ENCODE peak calls at places on chromosome 21, in eight cellular contexts. D is progenitor cell of endocrine pancreas, M is fibroblast of pulmonary artery, Q is epithelial cell of esophagus, E is psoas muscle, N is heart left ventricle, A is heart right ventricle, G is cardiac fibroblast. U is an unnamed sample.

GRCh38 chr21:35473496-35473895 is 424.4 kb upstream of the RUNX1 start:
- DNase-seq in D (no peak), M (no peak), Q (no peak), E (no peak), N (no peak), A (no peak), G (no peak), U (no peak)

GRCh38 chr21:34367320-34367935 is 3.6 kb downstream of the KCNE2 start:
- DNase-seq in D (no peak), M (peak), Q (peak), E (no peak), N (no peak), A (no peak), G (peak), U (no peak)

GRCh38 chr21:35239811-35240219 is 190.7 kb upstream of the RUNX1 start:
- DNase-seq in D (no peak), M (no peak), Q (no peak), E (peak), N (peak), A (peak), G (no peak), U (no peak)

GRCh38 chr21:14096172-14096571 is 114.6 kb downstream of the LIPI start:
- DNase-seq in D (no peak), M (no peak), Q (no peak), E (no peak), N (no peak), A (no peak), G (no peak), U (no peak)

GRCh38 chr21:27513825-27514224 is 546.9 kb upstream of the ADAMTS5 start:
- DNase-seq in D (no peak), M (no peak), Q (no peak), E (no peak), N (no peak), A (no peak), G (no peak), U (no peak)

GRCh38 chr21:26961704-26962103 is 5.2 kb downstream of the ADAMTS5 start:
- DNase-seq in D (no peak), M (no peak), Q (no peak), E (no peak), N (no peak), A (no peak), G (no peak), U (no peak)

GRCh38 chr21:34004984-34005383 is 68.4 kb upstream of the MRPS6 start:
- DNase-seq in D (no peak), M (no peak), Q (no peak), E (peak), N (peak), A (no peak), G (no peak), U (no peak)

GRCh38 chr21:35814858-35815619 is 245.3 kb downstream of the SETD4 start:
- DNase-seq in D (no peak), M (no peak), Q (peak), E (no peak), N (no peak), A (no peak), G (no peak), U (no peak)

GRCh38 chr21:38610573-38611251 is 112.4 kb upstream of the ERG start:
- DNase-seq in D (no peak), M (no peak), Q (no peak), E (no peak), N (no peak), A (no peak), G (no peak), U (no peak)

GRCh38 chr21:41659791-41660560 is 106.9 kb downstream of the RIPK4 start:
- DNase-seq in D (no peak), M (peak), Q (no peak), E (peak), N (no peak), A (no peak), G (peak), U (no peak)
- TF ChIP-seq CTCF in D (no peak), M (peak), Q (no peak), E (no peak), N (no peak), A (no peak), G (peak), U (no peak)

DNA sequence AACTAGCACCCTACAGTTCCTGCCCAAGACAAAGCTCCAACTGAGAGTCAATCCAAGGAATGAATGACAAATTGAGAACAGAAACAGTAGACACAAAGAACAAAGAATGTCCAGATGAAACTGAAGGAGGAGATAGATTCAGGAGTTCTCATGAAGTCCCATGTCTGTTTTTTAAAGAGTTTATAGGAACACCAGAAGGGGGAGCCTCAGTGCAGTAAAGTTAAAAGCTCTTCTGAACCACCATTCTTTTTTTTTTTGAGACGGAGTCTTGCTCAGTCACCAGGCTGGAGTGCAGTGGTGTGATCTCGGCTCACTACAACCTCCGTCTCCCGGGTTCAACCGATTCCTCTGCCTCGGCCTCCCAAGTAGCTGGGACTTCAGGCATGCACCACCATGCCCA is 323.6 kb downstream of the MRPL39 start:
- DNase-seq in D (no peak), M (peak), Q (peak), E (no peak), N (no peak), A (no peak), G (peak), U (no peak)
- TF ChIP-seq CTCF in D (peak), M (peak), Q (peak), E (no peak), N (no peak), A (peak), G (peak), U (no peak)

DNA sequence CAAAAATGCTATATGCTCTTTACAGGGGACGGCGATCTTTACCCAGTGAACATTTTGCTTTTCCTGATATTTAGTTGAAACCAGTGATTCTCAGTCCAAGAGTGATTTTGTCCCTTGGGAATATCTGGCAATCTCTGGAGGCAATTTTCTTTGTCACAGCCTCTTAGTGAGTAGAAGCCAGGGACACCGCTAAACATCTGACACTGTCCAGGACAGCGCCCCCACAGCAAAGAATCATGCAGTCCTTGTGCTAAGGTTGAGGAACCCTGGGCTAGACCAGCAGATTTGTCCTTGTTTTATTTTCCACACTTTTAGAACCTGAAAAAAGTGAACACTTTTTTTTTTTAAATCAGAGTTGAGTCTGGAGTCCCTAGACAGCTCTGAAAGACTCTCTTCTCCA is 13.1 kb downstream of the EVA1C start:
- DNase-seq in D (no peak), M (no peak), Q (no peak), E (no peak), N (no peak), A (no peak), G (no peak), U (no peak)
- TF ChIP-seq CTCF in D (no peak), M (no peak), Q (peak), E (no peak), N (no peak), A (no peak), G (no peak), U (no peak)

DNA sequence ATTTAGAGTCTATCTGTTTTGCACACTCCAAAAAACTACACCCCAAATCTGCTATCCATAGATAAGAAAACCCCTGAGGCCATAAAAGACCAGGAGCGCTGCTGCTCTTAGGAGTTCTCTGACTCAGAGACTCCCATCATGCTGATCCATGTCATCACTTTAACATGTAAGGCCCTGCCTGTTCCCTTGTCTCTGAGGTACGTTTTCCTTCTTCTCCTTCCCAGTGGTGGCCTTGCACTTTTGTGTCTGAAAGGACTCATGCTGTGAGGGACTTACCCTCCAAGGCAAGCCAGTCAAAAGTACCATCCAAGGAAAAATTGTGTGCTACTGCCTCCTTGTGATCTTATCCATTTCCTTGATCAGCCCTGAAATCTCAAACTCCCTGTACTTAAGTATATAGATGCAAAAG is 427.4 kb upstream of the NCAM2 start:
- DNase-seq in D (no peak), M (no peak), Q (no peak), E (no peak), N (no peak), A (no peak), G (no peak), U (no peak)
- TF ChIP-seq CTCF in D (no peak), M (no peak), Q (no peak), E (no peak), N (no peak), A (no peak), G (no peak), U (no peak)

GRCh38 chr21:45270306-45270821 is 17.3 kb downstream of the POFUT2 start:
- DNase-seq in D (no peak), M (no peak), Q (no peak), E (no peak), N (no peak), A (no peak), G (no peak), U (no peak)
- TF ChIP-seq CTCF in D (no peak), M (peak), Q (peak), E (no peak), N (no peak), A (peak), G (no peak), U (no peak)

DNA sequence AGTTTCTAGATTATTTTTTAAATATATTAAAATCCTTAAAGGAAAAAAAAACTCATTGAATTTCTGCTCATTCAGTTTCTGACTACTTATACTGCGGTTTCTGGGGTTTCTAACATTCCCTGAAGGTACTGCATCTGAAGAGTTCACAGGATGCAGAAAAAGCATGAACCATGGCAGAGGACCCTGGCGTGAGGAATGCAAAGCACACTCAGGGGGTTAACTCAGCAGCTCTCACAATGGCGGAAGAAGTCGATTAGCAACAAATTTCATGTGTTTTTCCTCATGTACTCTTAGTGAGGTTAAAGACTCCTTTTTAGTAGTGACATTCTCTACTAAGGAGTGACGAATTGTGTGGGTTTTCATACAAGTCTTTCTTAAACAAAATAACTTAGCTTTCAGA is 975.6 kb downstream of the NCAM2 start:
- DNase-seq in D (no peak), M (no peak), Q (no peak), E (no peak), N (no peak), A (no peak), G (no peak), U (no peak)
- TF ChIP-seq CTCF in D (peak), M (no peak), Q (no peak), E (no peak), N (no peak), A (no peak), G (no peak), U (no peak)

GRCh38 chr21:30714436-30714835 is 4.1 kb downstream of the KRTAP21-3 start:
- DNase-seq in D (no peak), M (no peak), Q (no peak), E (no peak), N (no peak), A (no peak), G (no peak), U (no peak)
- TF ChIP-seq CTCF in D (no peak), M (no peak), Q (no peak), E (no peak), N (no peak), A (no peak), G (no peak), U (no peak)